ENCODE peak calls at places on chromosomes 3 and 15, in six cellular contexts. T is K562, P is A549, M is HepG2, K is H1, U is SK-N-SH. V is an unnamed sample.

GRCh38 chr15:88950600-88951160 is 37.5 kb upstream of the MFGE8 start:
- DNase-seq in P (no peak), U (no peak), K (no peak), T (no peak), M (no peak), V (no peak)

GRCh38 chr3:107285197-107285596 is 92.0 kb upstream of the CCDC54 start:
- DNase-seq in T (no peak), M (no peak), P (no peak), U (peak), K (no peak), V (peak)

GRCh38 chr3:32177702-32178198 is 60.7 kb upstream of the CMTM8 start:
- DNase-seq in K (peak), M (peak), P (peak), U (peak), T (peak), V (peak)

GRCh38 chr3:133999891-134000685 is 29.6 kb downstream of the SLCO2A1 start:
- DNase-seq in T (no peak), K (no peak), M (no peak), P (no peak), U (no peak), V (no peak)

GRCh38 chr3:187016639-187017345 is 86.5 kb downstream of the ST6GAL1 start:
- DNase-seq in T (no peak), U (no peak), P (no peak), K (peak), M (peak), V (peak)

GRCh38 chr15:25797511-25798206 is 65.5 kb downstream of the ATP10A start:
- DNase-seq in T (no peak), M (no peak), P (no peak), U (peak), K (no peak), V (peak)

GRCh38 chr3:46266598-46266997 is 24.3 kb downstream of the CCR3 start:
- DNase-seq in K (no peak), M (no peak), P (no peak), T (no peak), U (no peak), V (no peak)

GRCh38 chr3:150495563-150496168 is 50.6 kb downstream of the SERP1 start:
- DNase-seq in U (peak), K (no peak), M (peak), T (peak), P (peak), V (peak)

GRCh38 chr3:73784647-73785420 is 160.1 kb upstream of the PDZRN3 start:
- DNase-seq in K (no peak), U (peak), P (no peak), T (no peak), M (no peak), V (peak)

GRCh38 chr3:37338500-37338899 is 164.1 kb upstream of the LRRFIP2 start:
- DNase-seq in M (no peak), K (no peak), T (no peak), P (no peak), U (no peak), V (no peak)

GRCh38 chr15:101029971-101030661 is 111.0 kb downstream of the LRRK1 start:
- DNase-seq in T (no peak), U (no peak), P (no peak), K (no peak), M (no peak), V (no peak)

GRCh38 chr15:69881760-69882159 is 216.0 kb downstream of the TLE3 start:
- DNase-seq in P (no peak), M (no peak), K (no peak), T (no peak), U (no peak), V (no peak)

GRCh38 chr3:116190095-116190494 is 255.2 kb downstream of the LSAMP start:
- DNase-seq in P (no peak), U (no peak), M (no peak), T (no peak), K (no peak), V (no peak)

GRCh38 chr15:40939909-40940801 is 11.0 kb downstream of the DLL4 start:
- DNase-seq in U (no peak), K (no peak), T (no peak), M (no peak), P (no peak), V (no peak)

GRCh38 chr15:45454825-45455224 is 67.7 kb downstream of the SLC30A4 start:
- DNase-seq in U (no peak), K (no peak), P (peak), M (no peak), T (peak), V (peak)

GRCh38 chr15:74519311-74519710 is 21.7 kb upstream of the ARID3B start:
- DNase-seq in U (no peak), K (no peak), M (no peak), T (no peak), P (no peak), V (peak)

GRCh38 chr15:45646220-45646619 is 11.4 kb downstream of the SQOR start:
- DNase-seq in T (no peak), K (no peak), U (no peak), P (no peak), M (no peak), V (peak)

GRCh38 chr15:64022571-64022970 is 23.7 kb downstream of the DAPK2 start:
- DNase-seq in U (no peak), P (no peak), T (no peak), M (no peak), K (no peak), V (no peak)

GRCh38 chr3:134462236-134463059 is 23.3 kb downstream of the ANAPC13 start:
- DNase-seq in M (no peak), U (no peak), K (peak), P (no peak), T (no peak), V (peak)

GRCh38 chr3:31575448-31575847 is 42.7 kb downstream of the STT3B start:
- DNase-seq in U (no peak), P (no peak), M (no peak), T (no peak), K (no peak), V (no peak)

GRCh38 chr3:19662516-19662915 is 271.5 kb downstream of the EFHB start:
- DNase-seq in M (no peak), U (no peak), T (no peak), P (no peak), K (no peak), V (no peak)

GRCh38 chr3:71225951-71226564 is 357.5 kb downstream of the FOXP1 start:
- DNase-seq in K (no peak), M (no peak), T (no peak), P (no peak), U (no peak), V (peak)

GRCh38 chr15:39365873-39366272 is 215.0 kb upstream of the THBS1 start:
- DNase-seq in K (no peak), U (no peak), T (no peak), M (no peak), P (no peak), V (no peak)
- TF ChIP-seq RFX5 in K (no peak), U (no peak), T (no peak), M (no peak), P (no peak), V (no peak)

GRCh38 chr15:39907216-39907615 is 12.8 kb downstream of the GPR176 start:
- DNase-seq in K (no peak), T (no peak), M (peak), P (no peak), U (no peak), V (no peak)

GRCh38 chr15:39904115-39904514 is 16.0 kb downstream of the GPR176 start:
- DNase-seq in T (no peak), P (no peak), K (no peak), M (no peak), U (no peak), V (no peak)

DNA sequence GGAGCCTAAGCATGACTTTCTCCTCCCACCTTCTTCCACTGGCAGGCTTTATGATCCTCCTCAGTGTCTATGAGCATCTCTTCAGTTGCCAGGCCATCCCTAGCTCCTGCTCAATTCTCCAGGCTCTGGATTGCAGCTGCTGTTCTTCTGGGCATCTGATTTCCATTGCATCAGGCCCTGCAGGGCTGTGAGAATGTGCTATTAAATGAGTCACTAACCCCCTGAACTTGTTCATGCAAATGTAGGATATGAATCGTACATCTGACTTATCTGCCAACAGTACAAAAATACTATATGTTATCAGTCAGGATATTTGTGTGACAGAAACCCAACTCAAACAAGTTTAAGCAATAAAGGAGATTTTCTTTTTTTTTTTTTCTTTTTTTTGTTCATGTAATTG is 11.9 kb downstream of the GPR176 start:
- DNase-seq in T (no peak), M (no peak), K (no peak), P (no peak), U (peak), V (peak)
- TF ChIP-seq RFX5 in T (no peak), M (no peak), K (no peak), P (no peak), U (no peak), V (no peak)

GRCh38 chr3:136277115-136277514 is 27.0 kb downstream of the PCCB start:
- DNase-seq in M (no peak), T (no peak), U (no peak), P (no peak), K (no peak), V (no peak)
- TF ChIP-seq RFX5 in M (no peak), T (no peak), U (no peak), P (no peak), K (no peak), V (no peak)

GRCh38 chr3:99659965-99660364 is 21.6 kb downstream of the COL8A1 start:
- DNase-seq in K (no peak), T (no peak), P (no peak), M (no peak), U (no peak), V (no peak)
- TF ChIP-seq RFX5 in K (no peak), T (no peak), P (no peak), M (no peak), U (no peak), V (no peak)

GRCh38 chr3:159685801-159686200 is 302.8 kb upstream of the IL12A start:
- DNase-seq in M (no peak), P (no peak), K (no peak), T (no peak), U (no peak), V (no peak)

GRCh38 chr3:159674583-159674982 is 314.1 kb upstream of the IL12A start:
- DNase-seq in U (no peak), K (no peak), P (no peak), T (no peak), M (no peak), V (no peak)

GRCh38 chr3:159675285-159675684 is 313.4 kb upstream of the IL12A start:
- DNase-seq in M (no peak), T (no peak), P (no peak), K (no peak), U (no peak), V (no peak)

DNA sequence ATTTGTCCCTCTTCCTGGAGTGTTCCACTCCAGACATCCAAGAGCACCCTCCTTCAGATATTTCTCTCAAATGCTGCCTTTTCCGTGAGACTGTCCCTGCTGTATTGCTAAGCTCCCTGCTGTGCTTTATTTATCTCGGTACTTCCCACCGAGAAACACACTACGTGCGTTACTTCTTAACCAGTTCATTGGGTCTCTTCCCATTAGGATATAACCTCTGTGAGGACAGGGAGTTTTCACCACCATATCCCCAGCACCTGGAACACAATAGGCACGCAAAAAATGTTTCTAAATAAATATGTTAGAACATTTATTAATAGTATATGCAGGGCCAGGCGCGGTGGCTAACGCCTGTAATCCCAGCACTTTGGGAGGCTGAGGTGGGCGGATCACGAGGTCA is 308.7 kb upstream of the IL12A start:
- DNase-seq in P (no peak), K (no peak), U (no peak), T (no peak), M (no peak), V (no peak)
- TF ChIP-seq RFX5 in P (no peak), K (no peak), U (no peak), T (no peak), M (no peak), V (no peak)

DNA sequence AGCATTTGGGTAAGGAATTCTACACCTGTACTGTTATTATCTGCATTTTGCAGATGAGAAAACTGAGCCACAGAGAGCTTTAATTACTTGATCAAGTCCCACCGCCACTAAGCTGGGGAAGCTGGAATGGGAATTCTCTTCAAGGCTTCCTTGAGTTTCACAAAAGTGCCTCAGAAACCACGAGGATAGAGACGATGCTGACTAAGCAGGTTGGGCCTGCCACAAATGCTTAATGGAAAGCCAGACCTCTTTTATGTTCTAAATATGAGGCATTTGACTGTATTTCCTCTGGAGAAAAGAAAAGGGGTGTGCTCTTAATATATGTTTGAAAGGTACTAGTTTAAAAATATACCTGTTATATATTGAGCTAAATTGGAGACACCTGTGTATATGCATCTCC is 34.7 kb downstream of the ADAMTS9 start:
- DNase-seq in M (no peak), T (no peak), P (no peak), U (no peak), K (no peak), V (no peak)
- TF ChIP-seq RFX5 in M (no peak), T (no peak), P (no peak), U (no peak), K (no peak), V (no peak)